ENCODE peak calls at places on chromosomes 4 and X, in four cellular contexts. One of them, this sample, is unnamed. For H3K4me1, the result is how much of the 10 kb centered on the place peaks cover.

GRCh38 chr4:17065821-17066220 is 167.4 kb upstream of the LDB2 start:
- DNase-seq in cardiac muscle cell: no peak
- DNase-seq in endothelial cell of umbilical vein: no peak
- DNase-seq in pancreas: no peak
- DNase-seq in this sample: no peak

GRCh38 chrX:46630141-46630540 is 56.6 kb downstream of the CHST7 start:
- DNase-seq in cardiac muscle cell: no peak
- DNase-seq in endothelial cell of umbilical vein: no peak
- DNase-seq in pancreas: no peak
- DNase-seq in this sample: no peak

GRCh38 chr4:111014537-111014936 is 391.7 kb upstream of the PITX2 start:
- DNase-seq in cardiac muscle cell: no peak
- DNase-seq in endothelial cell of umbilical vein: no peak
- DNase-seq in pancreas: no peak
- DNase-seq in this sample: no peak

GRCh38 chr4:42306221-42307109 is 90.8 kb upstream of the SHISA3 start:
- DNase-seq in cardiac muscle cell: no peak
- DNase-seq in endothelial cell of umbilical vein: no peak
- DNase-seq in pancreas: no peak
- DNase-seq in this sample: no peak

GRCh38 chrX:122591546-122591945 is 592.5 kb upstream of the GRIA3 start:
- DNase-seq in cardiac muscle cell: no peak
- DNase-seq in endothelial cell of umbilical vein: no peak
- DNase-seq in pancreas: no peak
- DNase-seq in this sample: no peak

GRCh38 chr4:146192060-146192459 is 16.5 kb downstream of the LSM6 start:
- DNase-seq in cardiac muscle cell: no peak
- DNase-seq in endothelial cell of umbilical vein: no peak
- DNase-seq in pancreas: no peak
- DNase-seq in this sample: no peak

GRCh38 chrX:108527724-108528123 is 88.1 kb downstream of the COL4A5 start:
- DNase-seq in cardiac muscle cell: no peak
- DNase-seq in endothelial cell of umbilical vein: no peak
- DNase-seq in pancreas: no peak
- DNase-seq in this sample: no peak

GRCh38 chrX:74535211-74535621 is 79.2 kb downstream of the RLIM start:
- DNase-seq in cardiac muscle cell: peak
- DNase-seq in endothelial cell of umbilical vein: no peak
- DNase-seq in pancreas: peak
- DNase-seq in this sample: peak

GRCh38 chr4:176726803-176727202 is 65.9 kb downstream of the VEGFC start:
- DNase-seq in cardiac muscle cell: peak
- DNase-seq in endothelial cell of umbilical vein: no peak
- DNase-seq in pancreas: no peak
- DNase-seq in this sample: peak

GRCh38 chrX:68196939-68197791 is 236.1 kb downstream of the OPHN1 start:
- DNase-seq in cardiac muscle cell: peak
- DNase-seq in endothelial cell of umbilical vein: peak
- DNase-seq in pancreas: peak
- DNase-seq in this sample: peak

GRCh38 chr4:173367285-173367684 is 3.5 kb upstream of the SAP30 start:
- DNase-seq in cardiac muscle cell: no peak
- DNase-seq in endothelial cell of umbilical vein: peak
- DNase-seq in pancreas: no peak
- DNase-seq in this sample: no peak

GRCh38 chr4:30718889-30719252 is 1.3 kb upstream of the PCDH7 start:
- DNase-seq in cardiac muscle cell: peak
- DNase-seq in endothelial cell of umbilical vein: peak
- DNase-seq in pancreas: no peak
- DNase-seq in this sample: no peak

GRCh38 chr4:35986537-35986936 is 257.8 kb downstream of the ARAP2 start:
- DNase-seq in cardiac muscle cell: no peak
- DNase-seq in endothelial cell of umbilical vein: no peak
- DNase-seq in pancreas: no peak
- DNase-seq in this sample: no peak

GRCh38 chr4:47071863-47072441 is 40.6 kb downstream of the GABRB1 start:
- DNase-seq in cardiac muscle cell: no peak
- DNase-seq in endothelial cell of umbilical vein: peak
- DNase-seq in pancreas: no peak
- DNase-seq in this sample: peak
- H3K4me1 ChIP-seq in cardiac muscle cell: under half
- H3K4me1 ChIP-seq in endothelial cell of umbilical vein: under half
- H3K4me1 ChIP-seq in pancreas: under half
- H3K4me1 ChIP-seq in this sample: under half

DNA sequence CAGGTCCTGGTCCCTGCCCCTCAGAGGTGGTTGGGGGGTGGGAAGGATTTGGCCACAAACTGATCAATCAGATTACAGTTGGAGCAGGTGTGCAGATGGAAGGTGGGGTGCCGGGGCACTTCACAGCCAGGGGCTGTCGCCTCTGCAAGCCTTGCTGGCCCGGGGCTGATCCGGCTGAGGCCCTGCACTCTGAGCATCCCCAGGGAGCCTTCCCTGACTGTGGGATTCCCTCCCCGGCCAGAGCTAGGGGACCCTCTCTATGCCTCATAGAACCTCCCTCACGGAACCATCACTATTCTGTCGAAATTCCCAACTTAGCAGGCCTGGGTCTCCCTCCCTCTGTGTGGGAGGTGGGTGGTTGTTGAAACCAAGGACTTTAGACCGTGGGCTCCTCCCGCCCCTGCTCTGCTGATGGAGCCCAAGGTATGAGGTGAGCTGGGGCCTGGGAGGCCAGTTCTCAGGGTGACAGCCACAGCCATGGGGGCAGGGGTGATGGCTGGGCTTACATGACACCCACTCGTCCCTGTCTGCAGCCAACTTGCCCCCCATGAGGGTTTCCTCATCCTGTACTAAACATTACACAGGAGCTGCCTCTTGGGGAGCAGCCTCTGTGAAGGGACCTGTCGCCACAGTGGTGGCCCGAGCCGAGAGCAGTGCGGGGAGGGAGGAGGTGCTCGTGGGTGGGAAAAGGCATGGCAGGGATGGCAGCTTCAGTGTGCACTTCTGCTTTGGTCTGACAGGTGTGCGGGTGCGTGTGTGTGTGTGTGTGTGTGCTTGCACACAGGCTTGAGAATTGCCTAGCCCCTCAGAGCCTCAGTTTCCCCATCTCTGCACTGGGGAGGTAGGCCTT is 3.7 kb downstream of the SH3TC1 start:
- DNase-seq in cardiac muscle cell: no peak
- DNase-seq in endothelial cell of umbilical vein: no peak
- DNase-seq in pancreas: no peak
- DNase-seq in this sample: no peak
- H3K4me3 ChIP-seq in cardiac muscle cell: no peak
- H3K4me3 ChIP-seq in endothelial cell of umbilical vein: no peak
- H3K4me3 ChIP-seq in pancreas: no peak
- H3K4me3 ChIP-seq in this sample: no peak

GRCh38 chrX:16664626-16665025 is 14.7 kb downstream of the S100G start:
- DNase-seq in cardiac muscle cell: no peak
- DNase-seq in endothelial cell of umbilical vein: no peak
- DNase-seq in pancreas: no peak
- DNase-seq in this sample: no peak
- TF ChIP-seq CTCF in cardiac muscle cell: no peak
- TF ChIP-seq CTCF in endothelial cell of umbilical vein: no peak
- TF ChIP-seq CTCF in pancreas: no peak
- TF ChIP-seq CTCF in this sample: no peak

DNA sequence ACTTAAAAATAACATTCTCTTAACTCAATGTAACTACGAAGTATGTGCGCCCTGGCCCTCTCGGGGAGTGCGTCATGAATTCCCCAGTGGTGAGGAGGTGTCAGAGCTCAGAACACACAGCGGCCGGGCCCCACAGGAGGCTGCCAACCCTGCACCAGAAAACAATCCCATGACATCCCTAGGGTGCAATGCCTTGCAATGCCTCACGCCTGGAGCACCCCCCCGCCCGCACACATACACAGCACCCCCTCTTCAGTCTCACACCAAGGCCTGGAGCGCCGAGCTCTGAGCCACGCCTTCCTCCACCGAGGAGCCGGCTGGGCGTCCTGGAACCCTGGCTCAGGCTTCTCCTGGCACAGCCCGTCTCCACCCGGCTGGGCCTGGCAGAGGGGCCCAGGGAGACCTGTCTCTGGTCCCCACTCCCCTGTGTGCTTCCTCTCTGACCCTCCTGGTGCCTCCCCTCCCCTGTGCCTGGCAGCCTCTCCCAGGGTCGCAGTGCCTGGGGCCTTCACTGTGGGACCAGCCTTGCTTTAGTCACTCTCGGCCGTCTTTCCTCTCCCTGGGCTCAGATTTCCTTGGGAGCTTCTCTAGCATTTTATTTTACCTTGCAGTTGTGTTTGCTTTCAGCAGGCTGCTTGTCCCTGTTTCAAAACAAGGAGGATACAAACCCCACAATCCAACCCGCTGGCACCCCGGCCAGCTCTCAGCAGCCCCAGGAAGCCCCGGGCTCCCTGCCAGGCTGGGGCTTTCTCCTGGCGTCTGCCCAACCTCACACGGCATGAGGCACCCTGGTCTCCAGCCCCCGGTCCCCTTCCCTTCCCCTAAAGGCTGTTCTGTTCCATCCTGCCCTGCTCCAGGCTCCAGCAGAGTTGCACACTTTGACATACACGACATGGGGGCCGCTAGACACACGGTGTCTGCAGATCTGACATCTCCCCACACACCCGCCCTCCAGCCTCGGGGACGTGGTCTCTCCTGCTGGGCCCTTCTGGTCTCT is 108.0 kb upstream of the ADRA2C start:
- DNase-seq in cardiac muscle cell: no peak
- DNase-seq in endothelial cell of umbilical vein: no peak
- DNase-seq in pancreas: no peak
- DNase-seq in this sample: no peak
- H3K4me1 ChIP-seq in cardiac muscle cell: under half
- H3K4me1 ChIP-seq in endothelial cell of umbilical vein: under half
- H3K4me1 ChIP-seq in pancreas: under half
- H3K4me1 ChIP-seq in this sample: under half

DNA sequence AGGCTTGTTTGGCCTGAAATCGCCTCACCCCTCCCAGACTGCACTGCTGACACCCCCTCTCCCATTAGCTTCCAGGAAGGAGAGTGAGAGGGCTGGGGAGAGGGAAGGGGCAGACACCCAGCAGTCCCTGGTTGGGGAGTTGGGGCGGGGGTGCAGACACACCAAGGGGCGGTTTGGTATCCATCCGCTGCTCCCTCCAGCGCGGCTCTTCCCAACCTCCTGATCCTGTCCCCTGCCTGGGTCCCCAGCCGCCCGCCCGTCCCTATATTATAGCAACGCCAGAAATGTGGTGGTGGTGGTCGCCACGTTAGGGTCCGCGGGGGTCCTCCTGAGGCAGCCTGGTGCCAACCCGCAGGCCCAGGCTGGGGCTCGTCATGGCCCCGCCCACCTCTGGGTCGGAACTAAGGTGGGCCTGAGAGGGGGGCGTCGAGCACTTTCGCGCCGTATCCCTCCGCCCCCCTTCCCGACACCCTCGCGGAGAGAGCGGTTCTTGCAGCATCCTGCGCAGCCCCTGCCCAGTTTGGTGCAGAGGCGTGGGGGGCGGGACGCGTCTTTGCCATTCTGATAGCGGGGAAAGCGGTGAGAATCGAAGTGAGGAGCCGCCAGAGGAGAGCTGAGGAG is 25.1 kb downstream of the GPRASP3 start:
- DNase-seq in cardiac muscle cell: peak
- DNase-seq in endothelial cell of umbilical vein: no peak
- DNase-seq in pancreas: no peak
- DNase-seq in this sample: no peak
- H3K4me3 ChIP-seq in cardiac muscle cell: peak
- H3K4me3 ChIP-seq in endothelial cell of umbilical vein: peak
- H3K4me3 ChIP-seq in pancreas: peak
- H3K4me3 ChIP-seq in this sample: no peak

This sample was measured in MM.1S.